ENCODE peak calls at places on chromosomes 2 and 18, in ten cellular contexts. One of them, this sample, is unnamed.

GRCh38 chr2:27545348-27546141 is 37.3 kb upstream of the ZNF512 start:
- DNase-seq in fibroblast of lung: peak; percentile 62
- DNase-seq in mammary epithelial cell: peak; percentile 46
- DNase-seq in CD8-positive, alpha-beta T cell: no peak
- DNase-seq in heart right ventricle: no peak
- DNase-seq in HCT116: no peak
- DNase-seq in neural progenitor cell: no peak
- DNase-seq in ascending aorta: no peak
- DNase-seq in gastrocnemius medialis: no peak
- DNase-seq in right lobe of liver: no peak
- DNase-seq in this sample: no peak

GRCh38 chr2:238114331-238114841 is 14.2 kb downstream of the ESPNL start:
- DNase-seq in fibroblast of lung: no peak
- DNase-seq in mammary epithelial cell: no peak
- DNase-seq in CD8-positive, alpha-beta T cell: no peak
- DNase-seq in heart right ventricle: no peak
- DNase-seq in HCT116: no peak
- DNase-seq in neural progenitor cell: no peak
- DNase-seq in ascending aorta: no peak
- DNase-seq in gastrocnemius medialis: no peak
- DNase-seq in right lobe of liver: peak; percentile 27
- DNase-seq in this sample: no peak

GRCh38 chr2:163662141-163662780 is 73.5 kb downstream of the FIGN start:
- DNase-seq in fibroblast of lung: peak; percentile 84
- DNase-seq in mammary epithelial cell: no peak
- DNase-seq in CD8-positive, alpha-beta T cell: no peak
- DNase-seq in heart right ventricle: no peak
- DNase-seq in HCT116: no peak
- DNase-seq in neural progenitor cell: no peak
- DNase-seq in ascending aorta: no peak
- DNase-seq in gastrocnemius medialis: no peak
- DNase-seq in right lobe of liver: no peak
- DNase-seq in this sample: no peak

GRCh38 chr2:10343191-10343590 is 40.5 kb downstream of the HPCAL1 start:
- DNase-seq in fibroblast of lung: no peak
- DNase-seq in mammary epithelial cell: no peak
- DNase-seq in CD8-positive, alpha-beta T cell: no peak
- DNase-seq in heart right ventricle: no peak
- DNase-seq in HCT116: no peak
- DNase-seq in neural progenitor cell: no peak
- DNase-seq in ascending aorta: no peak
- DNase-seq in gastrocnemius medialis: no peak
- DNase-seq in right lobe of liver: no peak
- DNase-seq in this sample: no peak

GRCh38 chr18:35938158-35938557 is 34.3 kb upstream of the RMP24 start:
- DNase-seq in fibroblast of lung: peak; percentile 63
- DNase-seq in mammary epithelial cell: peak; percentile 62
- DNase-seq in CD8-positive, alpha-beta T cell: no peak
- DNase-seq in heart right ventricle: no peak
- DNase-seq in HCT116: no peak
- DNase-seq in neural progenitor cell: no peak
- DNase-seq in ascending aorta: no peak
- DNase-seq in gastrocnemius medialis: no peak
- DNase-seq in right lobe of liver: no peak
- DNase-seq in this sample: peak; percentile 26

GRCh38 chr18:36977121-36977520 is 148.2 kb downstream of the KIAA1328 start:
- DNase-seq in fibroblast of lung: no peak
- DNase-seq in mammary epithelial cell: no peak
- DNase-seq in CD8-positive, alpha-beta T cell: no peak
- DNase-seq in heart right ventricle: no peak
- DNase-seq in HCT116: no peak
- DNase-seq in neural progenitor cell: no peak
- DNase-seq in ascending aorta: no peak
- DNase-seq in gastrocnemius medialis: no peak
- DNase-seq in right lobe of liver: no peak
- DNase-seq in this sample: peak; percentile 1

GRCh38 chr2:28951910-28952805 is 28.9 kb upstream of the TOGARAM2 start:
- DNase-seq in fibroblast of lung: no peak
- DNase-seq in mammary epithelial cell: peak; percentile 21
- DNase-seq in CD8-positive, alpha-beta T cell: no peak
- DNase-seq in heart right ventricle: no peak
- DNase-seq in HCT116: no peak
- DNase-seq in neural progenitor cell: peak; percentile 50
- DNase-seq in ascending aorta: no peak
- DNase-seq in gastrocnemius medialis: peak; percentile 80
- DNase-seq in right lobe of liver: peak; percentile 69
- DNase-seq in this sample: no peak

GRCh38 chr2:64052468-64053241 is 33.4 kb upstream of the VPS54 start:
- DNase-seq in fibroblast of lung: peak; percentile 3
- DNase-seq in mammary epithelial cell: peak; percentile 23
- DNase-seq in CD8-positive, alpha-beta T cell: peak; percentile 18
- DNase-seq in heart right ventricle: peak; percentile 45
- DNase-seq in HCT116: no peak
- DNase-seq in neural progenitor cell: peak; percentile 15
- DNase-seq in ascending aorta: no peak
- DNase-seq in gastrocnemius medialis: no peak
- DNase-seq in right lobe of liver: no peak
- DNase-seq in this sample: no peak

GRCh38 chr18:57813245-57813644 is 10.1 kb upstream of the ATP8B1 start:
- DNase-seq in fibroblast of lung: peak; percentile 100
- DNase-seq in mammary epithelial cell: peak; percentile 86
- DNase-seq in CD8-positive, alpha-beta T cell: no peak
- DNase-seq in heart right ventricle: no peak
- DNase-seq in HCT116: peak; percentile 31
- DNase-seq in neural progenitor cell: no peak
- DNase-seq in ascending aorta: no peak
- DNase-seq in gastrocnemius medialis: no peak
- DNase-seq in right lobe of liver: no peak
- DNase-seq in this sample: peak; percentile 96

GRCh38 chr2:83689402-83689801 is 769.7 kb downstream of the SUCLG1 start:
- DNase-seq in fibroblast of lung: no peak
- DNase-seq in mammary epithelial cell: peak; percentile 7
- DNase-seq in CD8-positive, alpha-beta T cell: no peak
- DNase-seq in heart right ventricle: no peak
- DNase-seq in HCT116: peak; percentile 19
- DNase-seq in neural progenitor cell: no peak
- DNase-seq in ascending aorta: no peak
- DNase-seq in gastrocnemius medialis: no peak
- DNase-seq in right lobe of liver: no peak
- DNase-seq in this sample: no peak

GRCh38 chr2:147829106-147829505 is 15.7 kb upstream of the ACVR2A start:
- DNase-seq in fibroblast of lung: peak; percentile 77
- DNase-seq in mammary epithelial cell: peak; percentile 55
- DNase-seq in CD8-positive, alpha-beta T cell: no peak
- DNase-seq in heart right ventricle: no peak
- DNase-seq in HCT116: peak; percentile 26
- DNase-seq in neural progenitor cell: no peak
- DNase-seq in ascending aorta: no peak
- DNase-seq in gastrocnemius medialis: no peak
- DNase-seq in right lobe of liver: no peak
- DNase-seq in this sample: no peak

GRCh38 chr2:130390460-130391057 is 34.7 kb downstream of the PTPN18 start:
- DNase-seq in fibroblast of lung: no peak
- DNase-seq in mammary epithelial cell: no peak
- DNase-seq in CD8-positive, alpha-beta T cell: no peak
- DNase-seq in heart right ventricle: peak; percentile 36
- DNase-seq in HCT116: no peak
- DNase-seq in neural progenitor cell: no peak
- DNase-seq in ascending aorta: no peak
- DNase-seq in gastrocnemius medialis: peak; percentile 22
- DNase-seq in right lobe of liver: peak; percentile 58
- DNase-seq in this sample: no peak

GRCh38 chr2:216633616-216634316 is 546 bp downstream of the IGFBP2 start:
- DNase-seq in fibroblast of lung: peak; percentile 36
- DNase-seq in mammary epithelial cell: peak; percentile 42
- DNase-seq in CD8-positive, alpha-beta T cell: no peak
- DNase-seq in heart right ventricle: no peak
- DNase-seq in HCT116: no peak
- DNase-seq in neural progenitor cell: no peak
- DNase-seq in ascending aorta: peak; percentile 68
- DNase-seq in gastrocnemius medialis: no peak
- DNase-seq in right lobe of liver: no peak
- DNase-seq in this sample: no peak

DNA sequence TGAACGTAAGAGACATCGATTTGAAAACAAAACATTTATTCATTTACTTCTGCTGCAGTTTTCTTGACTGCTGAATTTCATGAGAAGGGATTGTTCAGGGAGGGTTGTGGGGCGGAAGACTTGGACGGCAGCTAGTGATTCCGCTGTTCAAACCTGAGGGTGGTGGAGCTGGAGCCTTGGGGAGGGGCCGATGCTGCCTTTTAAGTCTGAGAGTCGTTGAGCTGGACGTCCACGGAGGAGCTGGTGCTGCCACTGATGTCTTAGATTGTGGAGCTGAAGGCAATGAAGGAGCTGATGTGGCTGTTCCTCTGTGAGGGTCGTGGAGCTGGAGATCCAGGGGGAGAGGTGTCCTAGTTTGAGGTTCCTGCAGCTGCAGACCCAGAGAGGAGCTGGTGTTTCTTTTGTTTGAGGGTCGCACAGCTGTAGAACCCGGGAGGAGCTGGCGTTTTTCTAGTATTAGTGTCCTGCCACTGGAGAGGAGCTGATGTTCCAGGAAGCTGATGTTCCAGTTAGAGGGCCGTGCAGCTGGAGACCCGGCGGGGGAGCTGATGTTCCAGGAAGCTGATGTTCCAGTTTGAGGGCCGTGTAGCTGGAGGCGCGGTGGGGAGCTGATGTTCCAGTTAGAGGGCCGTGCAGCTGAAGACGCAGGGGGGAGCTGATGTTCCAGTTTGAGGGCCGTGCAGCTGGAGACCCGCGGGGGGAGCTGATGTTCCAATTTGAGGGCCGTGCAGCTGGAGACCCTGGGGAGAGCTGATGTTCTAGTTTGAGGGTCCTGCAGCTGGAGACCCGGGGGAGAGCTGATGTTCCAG is 150.9 kb downstream of the RTP5 start:
- DNase-seq in fibroblast of lung: no peak
- DNase-seq in mammary epithelial cell: no peak
- DNase-seq in CD8-positive, alpha-beta T cell: no peak
- DNase-seq in heart right ventricle: peak; percentile 9
- DNase-seq in HCT116: no peak
- DNase-seq in neural progenitor cell: no peak
- DNase-seq in ascending aorta: no peak
- DNase-seq in gastrocnemius medialis: no peak
- DNase-seq in right lobe of liver: no peak
- DNase-seq in this sample: no peak
- TF ChIP-seq CTCF in fibroblast of lung: no peak
- TF ChIP-seq CTCF in mammary epithelial cell: no peak
- TF ChIP-seq CTCF in CD8-positive, alpha-beta T cell: no peak
- TF ChIP-seq CTCF in heart right ventricle: no peak
- TF ChIP-seq CTCF in HCT116: no peak
- TF ChIP-seq CTCF in neural progenitor cell: no peak
- TF ChIP-seq CTCF in ascending aorta: no peak
- TF ChIP-seq CTCF in gastrocnemius medialis: no peak
- TF ChIP-seq CTCF in right lobe of liver: no peak
- TF ChIP-seq CTCF in this sample: no peak

DNA sequence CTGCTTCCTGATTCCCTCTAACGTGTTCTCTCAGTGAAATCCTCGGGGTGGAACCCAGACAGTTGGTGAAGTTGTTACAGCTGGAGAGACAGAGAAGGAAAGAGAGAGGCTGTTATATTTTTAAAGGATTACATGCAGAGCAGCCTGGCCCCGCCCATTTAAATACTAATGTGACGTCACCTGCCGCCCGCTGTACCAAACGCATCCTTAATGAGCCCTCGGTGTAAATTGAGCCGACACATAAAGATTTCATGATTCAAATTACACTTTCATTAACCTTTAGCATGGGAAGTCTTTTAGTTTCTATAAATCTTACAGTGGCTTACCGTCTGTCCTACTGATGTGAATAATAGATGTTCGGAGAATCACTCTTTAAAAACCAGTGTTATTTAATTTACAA is 164.0 kb upstream of the SIX3 start:
- DNase-seq in fibroblast of lung: no peak
- DNase-seq in mammary epithelial cell: no peak
- DNase-seq in CD8-positive, alpha-beta T cell: no peak
- DNase-seq in heart right ventricle: peak; percentile 10
- DNase-seq in HCT116: no peak
- DNase-seq in neural progenitor cell: peak; percentile 74
- DNase-seq in ascending aorta: no peak
- DNase-seq in gastrocnemius medialis: no peak
- DNase-seq in right lobe of liver: no peak
- DNase-seq in this sample: no peak
- H3K27me3 ChIP-seq in fibroblast of lung: peaks cover 5% of the 10 kb centered on the region
- H3K27me3 ChIP-seq in mammary epithelial cell: peaks cover 2% of the 10 kb centered on the region
- H3K27me3 ChIP-seq in CD8-positive, alpha-beta T cell: no peaks in the 10 kb centered on the region
- H3K27me3 ChIP-seq in heart right ventricle: peaks cover 6% of the 10 kb centered on the region
- H3K27me3 ChIP-seq in HCT116: no peaks in the 10 kb centered on the region
- H3K27me3 ChIP-seq in neural progenitor cell: peaks cover 13% of the 10 kb centered on the region
- H3K27me3 ChIP-seq in ascending aorta: no peaks in the 10 kb centered on the region
- H3K27me3 ChIP-seq in gastrocnemius medialis: no peaks in the 10 kb centered on the region
- H3K27me3 ChIP-seq in right lobe of liver: no peaks in the 10 kb centered on the region
- H3K27me3 ChIP-seq in this sample: peaks cover 10% of the 10 kb centered on the region

DNA sequence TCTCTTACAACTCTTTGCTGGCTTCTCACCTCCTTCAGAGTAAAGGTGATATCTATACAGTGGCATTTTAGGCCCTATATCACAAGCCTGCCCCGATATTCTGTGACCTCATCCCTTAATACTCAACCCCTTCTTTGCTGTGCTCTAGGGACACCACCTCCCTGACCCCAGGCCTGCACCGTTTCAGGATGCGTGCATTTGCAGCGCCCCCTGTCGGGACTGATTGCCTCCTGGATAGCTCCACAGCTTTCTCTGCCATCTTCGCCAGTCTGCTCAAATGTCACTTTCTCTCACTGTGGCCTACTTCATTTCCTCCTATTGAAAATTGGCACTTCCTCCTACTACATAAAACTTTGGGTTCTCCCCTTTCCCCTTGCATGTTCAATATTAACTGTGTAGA is 289.6 kb downstream of the SOCS6 start:
- DNase-seq in fibroblast of lung: no peak
- DNase-seq in mammary epithelial cell: no peak
- DNase-seq in CD8-positive, alpha-beta T cell: no peak
- DNase-seq in heart right ventricle: no peak
- DNase-seq in HCT116: no peak
- DNase-seq in neural progenitor cell: peak; percentile 78
- DNase-seq in ascending aorta: no peak
- DNase-seq in gastrocnemius medialis: no peak
- DNase-seq in right lobe of liver: no peak
- DNase-seq in this sample: no peak
- TF ChIP-seq CTCF in fibroblast of lung: no peak
- TF ChIP-seq CTCF in mammary epithelial cell: no peak
- TF ChIP-seq CTCF in CD8-positive, alpha-beta T cell: no peak
- TF ChIP-seq CTCF in heart right ventricle: no peak
- TF ChIP-seq CTCF in HCT116: peak; percentile 48
- TF ChIP-seq CTCF in neural progenitor cell: peak; percentile 78
- TF ChIP-seq CTCF in ascending aorta: no peak
- TF ChIP-seq CTCF in gastrocnemius medialis: no peak
- TF ChIP-seq CTCF in right lobe of liver: no peak
- TF ChIP-seq CTCF in this sample: peak; percentile 30

DNA sequence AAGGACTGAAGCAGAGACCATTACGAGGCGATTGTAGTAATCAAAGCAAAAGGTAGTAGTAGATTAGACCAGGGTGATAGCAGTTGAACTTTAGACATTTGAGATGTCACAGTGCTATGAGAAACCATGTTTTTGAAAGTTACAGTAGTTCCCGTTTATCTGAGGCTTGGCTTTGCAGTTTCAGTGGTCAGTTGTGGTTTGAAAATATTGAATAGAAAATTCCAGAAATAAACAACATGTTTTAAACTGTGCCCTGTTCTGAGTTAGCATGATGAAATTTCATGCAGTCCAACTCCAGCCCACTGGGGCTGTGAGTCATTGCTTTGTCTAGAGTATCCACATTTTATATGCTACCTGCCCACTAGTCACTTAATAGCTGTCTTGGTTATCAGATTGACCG is 47.5 kb downstream of the ZNF638 start:
- DNase-seq in fibroblast of lung: peak; percentile 89
- DNase-seq in mammary epithelial cell: peak; percentile 76
- DNase-seq in CD8-positive, alpha-beta T cell: no peak
- DNase-seq in heart right ventricle: no peak
- DNase-seq in HCT116: peak; percentile 18
- DNase-seq in neural progenitor cell: no peak
- DNase-seq in ascending aorta: no peak
- DNase-seq in gastrocnemius medialis: no peak
- DNase-seq in right lobe of liver: no peak
- DNase-seq in this sample: peak; percentile 37
- H3K27me3 ChIP-seq in fibroblast of lung: no peaks in the 10 kb centered on the region
- H3K27me3 ChIP-seq in mammary epithelial cell: no peaks in the 10 kb centered on the region
- H3K27me3 ChIP-seq in CD8-positive, alpha-beta T cell: no peaks in the 10 kb centered on the region
- H3K27me3 ChIP-seq in heart right ventricle: no peaks in the 10 kb centered on the region
- H3K27me3 ChIP-seq in HCT116: no peaks in the 10 kb centered on the region
- H3K27me3 ChIP-seq in neural progenitor cell: no peaks in the 10 kb centered on the region
- H3K27me3 ChIP-seq in ascending aorta: no peaks in the 10 kb centered on the region
- H3K27me3 ChIP-seq in gastrocnemius medialis: no peaks in the 10 kb centered on the region
- H3K27me3 ChIP-seq in right lobe of liver: no peaks in the 10 kb centered on the region
- H3K27me3 ChIP-seq in this sample: no peaks in the 10 kb centered on the region

This sample was measured in kidney epithelial cell.